ENCODE peak calls at places on chromosomes 3 and 15, in four cellular contexts. U is GM10248, K is hepatic stellate cell, O is upper lobe of right lung. A is an unnamed sample.

GRCh38 chr3:136311256-136311655 is 61.1 kb downstream of the PCCB start:
- DNase-seq in U (no peak), K (no peak), O (no peak), A (no peak)

GRCh38 chr15:53384417-53384816 is 375.0 kb downstream of the WDR72 start:
- DNase-seq in U (no peak), K (no peak), O (peak; percentile 62), A (no peak)

GRCh38 chr15:63842626-63843025 is 8.9 kb upstream of the HERC1 start:
- DNase-seq in U (no peak), K (no peak), O (no peak), A (no peak)

GRCh38 chr3:42871592-42872196 is 4.0 kb downstream of the CYP8B1 start:
- DNase-seq in U (no peak), K (no peak), O (no peak), A (no peak)

GRCh38 chr15:58398643-58399042 is 33.1 kb upstream of the LIPC start:
- DNase-seq in U (no peak), K (no peak), O (no peak), A (no peak)

GRCh38 chr3:3184876-3185275 is 5.4 kb upstream of the CRBN start:
- DNase-seq in U (no peak), K (no peak), O (no peak), A (no peak)

GRCh38 chr3:146148468-146148931 is 12.5 kb downstream of the PLOD2 start:
- DNase-seq in U (no peak), K (no peak), O (no peak), A (no peak)

GRCh38 chr3:127775398-127776109 is 46.8 kb downstream of the MGLL start:
- DNase-seq in U (peak; percentile 51), K (peak; percentile 87), O (peak; percentile 69), A (peak; percentile 73)

GRCh38 chr15:59105839-59106238 is 893 bp downstream of the CCNB2 start:
- DNase-seq in U (peak; percentile 22), K (no peak), O (no peak), A (no peak)

GRCh38 chr15:68328485-68328884 is 50.9 kb downstream of the FEM1B start:
- DNase-seq in U (no peak), K (no peak), O (no peak), A (no peak)

GRCh38 chr3:72155391-72156064 is 370.6 kb upstream of the PROK2 start:
- DNase-seq in U (no peak), K (peak; percentile 85), O (no peak), A (peak; percentile 87)

GRCh38 chr3:19149388-19149787 is 1.1 kb downstream of the KCNH8 start:
- DNase-seq in U (peak; percentile 12), K (no peak), O (no peak), A (no peak)

GRCh38 chr15:100131321-100132224 is 210.2 kb downstream of the ADAMTS17 start:
- DNase-seq in U (peak; percentile 54), K (peak; percentile 93), O (no peak), A (no peak)

GRCh38 chr3:45842851-45843625 is 1.1 kb upstream of the LZTFL1 start:
- DNase-seq in U (no peak), K (no peak), O (no peak), A (no peak)

GRCh38 chr3:78041486-78041885 is 1001.6 kb downstream of the ROBO2 start:
- DNase-seq in U (no peak), K (no peak), O (no peak), A (no peak)

GRCh38 chr15:57423599-57424140 is 47.4 kb downstream of the CGNL1 start:
- DNase-seq in U (no peak), K (no peak), O (no peak), A (no peak)

GRCh38 chr15:70580958-70581357 is 182.4 kb downstream of the UACA start:
- DNase-seq in U (no peak), K (no peak), O (no peak), A (no peak)

GRCh38 chr15:38809621-38810020 is 245.0 kb upstream of the RASGRP1 start:
- DNase-seq in U (no peak), K (no peak), O (no peak), A (no peak)

GRCh38 chr3:52829482-52829881 is 990 bp downstream of the ITIH4 start:
- DNase-seq in U (no peak), K (no peak), O (no peak), A (no peak)

GRCh38 chr3:87206070-87206469 is 21.0 kb upstream of the CHMP2B start:
- DNase-seq in U (no peak), K (no peak), O (no peak), A (no peak)

GRCh38 chr3:45795509-45795881 is 841 bp downstream of the SLC6A20 start:
- DNase-seq in U (no peak), K (no peak), O (no peak), A (no peak)

GRCh38 chr15:30953731-30954378 is 37.6 kb downstream of the MTMR10 start:
- DNase-seq in U (no peak), K (peak; percentile 79), O (no peak), A (no peak)

GRCh38 chr15:47717036-47717611 is at the start of gene SEMA6D:
- DNase-seq in U (peak; percentile 34), K (peak; percentile 81), O (peak; percentile 78), A (peak; percentile 74)

GRCh38 chr15:45457215-45457614 is 65.3 kb downstream of the SLC30A4 start:
- DNase-seq in U (peak; percentile 42), K (no peak), O (no peak), A (no peak)

GRCh38 chr3:158470944-158471638 is 99.9 kb upstream of the MLF1 start:
- DNase-seq in U (no peak), K (no peak), O (no peak), A (no peak)

GRCh38 chr3:28036599-28037575 is 204.5 kb upstream of the CMC1 start:
- DNase-seq in U (no peak), K (no peak), O (no peak), A (no peak)

GRCh38 chr15:88835119-88835518 is 31.9 kb downstream of the ACAN start:
- DNase-seq in U (no peak), K (no peak), O (no peak), A (no peak)

GRCh38 chr15:68526269-68526668 is 52.5 kb upstream of the CORO2B start:
- DNase-seq in U (no peak), K (no peak), O (no peak), A (no peak)

GRCh38 chr3:126125341-126125740 is 41.4 kb upstream of the SLC41A3 start:
- DNase-seq in U (no peak), K (no peak), O (no peak), A (no peak)

GRCh38 chr3:85681906-85682305 is 723.1 kb downstream of the CADM2 start:
- DNase-seq in U (no peak), K (no peak), O (no peak), A (no peak)

GRCh38 chr3:126111126-126111551 is 27.2 kb upstream of the SLC41A3 start:
- DNase-seq in U (no peak), K (no peak), O (no peak), A (no peak)

GRCh38 chr3:39038165-39038564 is 13.6 kb downstream of the SCN11A start:
- DNase-seq in U (no peak), K (no peak), O (no peak), A (no peak)

GRCh38 chr15:69634860-69635259 is 182.2 kb downstream of the RPLP1 start:
- DNase-seq in U (no peak), K (no peak), O (no peak), A (no peak)

GRCh38 chr3:150242220-150242938 is 165.7 kb upstream of the TSC22D2 start:
- DNase-seq in U (no peak), K (no peak), O (no peak), A (peak; percentile 39)